ENCODE peak calls at places on chromosomes 2 and 18, in eight cellular contexts. Q is left colon; M is astrocyte of the spinal cord; P is stimulated activated CD4-positive, alpha-beta T cell treated with anti-CD3 and anti-CD28 coated beads, Interleukin-4, amount 100 ng/mL, for 4 hours; V is HT1080; W is aorta; G is WERI-Rb-1; O is hepatocyte. C is an unnamed sample.

GRCh38 chr2:20157606-20157970 is 67.3 kb downstream of the SDC1 start:
- DNase-seq in Q (no peak), M (peak; percentile 40), P (no peak), V (no peak), W (no peak), G (no peak), O (no peak), C (no peak)

GRCh38 chr2:113213061-113213930 is 39.5 kb downstream of the PSD4 start:
- DNase-seq in Q (no peak), M (no peak), P (no peak), V (no peak), W (peak; percentile 35), G (no peak), O (no peak), C (no peak)

GRCh38 chr2:30223413-30223874 is 7.9 kb upstream of the LBH start:
- DNase-seq in Q (no peak), M (no peak), P (no peak), V (no peak), W (no peak), G (no peak), O (no peak), C (peak; percentile 11)

GRCh38 chr2:113240915-113241911 is 37.5 kb downstream of the PAX8 start:
- DNase-seq in Q (no peak), M (peak; percentile 98), P (peak; percentile 44), V (peak; percentile 100), W (peak; percentile 88), G (no peak), O (peak; percentile 90), C (peak; percentile 89)

GRCh38 chr2:101816598-101816997 is 119.1 kb downstream of the MAP4K4 start:
- DNase-seq in Q (no peak), M (no peak), P (no peak), V (no peak), W (no peak), G (no peak), O (no peak), C (no peak)

GRCh38 chr2:156538083-156538504 is 101.9 kb downstream of the GPD2 start:
- DNase-seq in Q (no peak), M (peak; percentile 43), P (no peak), V (peak; percentile 0), W (no peak), G (no peak), O (no peak), C (no peak)

GRCh38 chr2:238938460-238939055 is 90.7 kb downstream of the TWIST2 start:
- DNase-seq in Q (peak; percentile 45), M (peak; percentile 56), P (no peak), V (peak; percentile 27), W (peak; percentile 89), G (no peak), O (peak; percentile 6), C (peak; percentile 92)

GRCh38 chr2:78701546-78701945 is 324.0 kb upstream of the REG3G start:
- DNase-seq in Q (no peak), M (no peak), P (no peak), V (no peak), W (no peak), G (no peak), O (no peak), C (no peak)

GRCh38 chr2:140027320-140027719 is 1247.1 kb upstream of the NXPH2 start:
- DNase-seq in Q (no peak), M (no peak), P (no peak), V (no peak), W (no peak), G (peak; percentile 10), O (no peak), C (no peak)

GRCh38 chr2:239908308-239908707 is 116.8 kb downstream of the NDUFA10 start:
- DNase-seq in Q (no peak), M (no peak), P (no peak), V (no peak), W (peak; percentile 35), G (no peak), O (no peak), C (peak; percentile 22)

GRCh38 chr2:16223481-16224177 is 283.3 kb downstream of the MYCN start:
- DNase-seq in Q (no peak), M (no peak), P (no peak), V (no peak), W (no peak), G (peak; percentile 43), O (no peak), C (no peak)

GRCh38 chr2:166417669-166418068 is 41.9 kb upstream of the SCN9A start:
- DNase-seq in Q (no peak), M (peak; percentile 54), P (no peak), V (peak; percentile 23), W (no peak), G (peak; percentile 19), O (peak; percentile 14), C (no peak)

GRCh38 chr2:127161176-127162136 is 54.5 kb upstream of the BIN1 start:
- DNase-seq in Q (no peak), M (no peak), P (no peak), V (no peak), W (no peak), G (peak; percentile 78), O (peak; percentile 69), C (peak; percentile 26)

GRCh38 chr2:39127973-39128372 is 7.1 kb upstream of the SOS1 start:
- DNase-seq in Q (no peak), M (no peak), P (peak; percentile 15), V (no peak), W (no peak), G (no peak), O (no peak), C (no peak)

GRCh38 chr2:230660294-230661060 is 52.2 kb upstream of the CAB39 start:
- DNase-seq in Q (peak; percentile 59), M (no peak), P (peak; percentile 42), V (no peak), W (no peak), G (no peak), O (no peak), C (no peak)

GRCh38 chr2:174524525-174524924 is 37.7 kb upstream of the GPR155 start:
- DNase-seq in Q (no peak), M (no peak), P (no peak), V (no peak), W (no peak), G (no peak), O (no peak), C (no peak)

GRCh38 chr2:233202531-233202944 is 48.9 kb upstream of the ATG16L1 start:
- DNase-seq in Q (no peak), M (no peak), P (no peak), V (no peak), W (no peak), G (no peak), O (no peak), C (no peak)

GRCh38 chr2:64133828-64134227 is 10.4 kb downstream of the PELI1 start:
- DNase-seq in Q (no peak), M (peak; percentile 26), P (no peak), V (peak; percentile 74), W (no peak), G (no peak), O (no peak), C (no peak)

GRCh38 chr2:74957886-74958276 is 562 bp upstream of the POLE4 start:
- DNase-seq in Q (no peak), M (no peak), P (no peak), V (no peak), W (no peak), G (no peak), O (no peak), C (no peak)

GRCh38 chr2:177239934-177240600 is 24.5 kb downstream of the NFE2L2 start:
- DNase-seq in Q (peak; percentile 32), M (peak; percentile 58), P (no peak), V (peak; percentile 85), W (no peak), G (no peak), O (peak; percentile 38), C (no peak)

GRCh38 chr2:109644571-109645275 is 30.6 kb downstream of the SOWAHC start:
- DNase-seq in Q (peak; percentile 74), M (no peak), P (no peak), V (no peak), W (no peak), G (no peak), O (peak; percentile 85), C (no peak)

GRCh38 chr2:164922119-164922518 is 33.2 kb downstream of the SLC38A11 start:
- DNase-seq in Q (no peak), M (no peak), P (no peak), V (no peak), W (no peak), G (no peak), O (no peak), C (no peak)

GRCh38 chr2:191961556-191961955 is 114.7 kb upstream of the CAVIN2 start:
- DNase-seq in Q (no peak), M (no peak), P (no peak), V (no peak), W (no peak), G (no peak), O (no peak), C (no peak)

GRCh38 chr18:37264956-37265355 is 300.6 kb downstream of the CELF4 start:
- DNase-seq in Q (no peak), M (no peak), P (no peak), V (no peak), W (no peak), G (no peak), O (no peak), C (no peak)

GRCh38 chr2:8049851-8050571 is 631.8 kb upstream of the ID2 start:
- DNase-seq in Q (no peak), M (no peak), P (peak; percentile 36), V (no peak), W (no peak), G (no peak), O (no peak), C (no peak)

GRCh38 chr2:192957425-192957824 is 762.7 kb upstream of the TMEFF2 start:
- DNase-seq in Q (no peak), M (no peak), P (no peak), V (no peak), W (no peak), G (no peak), O (no peak), C (no peak)

GRCh38 chr18:63111549-63112402 is 207.8 kb downstream of the BCL2 start:
- DNase-seq in Q (peak; percentile 39), M (no peak), P (no peak), V (peak; percentile 44), W (peak; percentile 73), G (no peak), O (no peak), C (no peak)

GRCh38 chr2:143901185-143901842 is 618.6 kb downstream of the ZEB2 start:
- DNase-seq in Q (no peak), M (peak; percentile 90), P (no peak), V (peak; percentile 95), W (no peak), G (no peak), O (peak; percentile 13), C (no peak)

GRCh38 chr2:111062417-111062816 is 58.3 kb upstream of the BCL2L11 start:
- DNase-seq in Q (no peak), M (no peak), P (no peak), V (no peak), W (no peak), G (no peak), O (no peak), C (no peak)

GRCh38 chr2:191679818-191680600 is 2.1 kb downstream of the NABP1 start:
- DNase-seq in Q (no peak), M (peak; percentile 74), P (no peak), V (peak; percentile 91), W (no peak), G (no peak), O (no peak), C (no peak)

GRCh38 chr2:200308421-200309295 is 2.2 kb downstream of the SPATS2L start:
- DNase-seq in Q (no peak), M (peak; percentile 65), P (no peak), V (peak; percentile 63), W (no peak), G (no peak), O (peak; percentile 33), C (no peak)